ENCODE peak calls at places on chromosomes 4 and X, in four cellular contexts. D, A, G and X are unnamed samples.

GRCh38 chr4:173014113-173014558 is 154.5 kb upstream of the GALNT7 start:
- DNase-seq in D (no peak), A (peak; percentile 90), G (peak; percentile 68), X (peak; percentile 39)

GRCh38 chr4:114286275-114286674 is 306.8 kb upstream of the ARSJ start:
- DNase-seq in D (no peak), A (no peak), G (no peak), X (no peak)

GRCh38 chrX:103384672-103385071 is 8.3 kb downstream of the BEX3 start:
- DNase-seq in D (no peak), A (no peak), G (no peak), X (no peak)

GRCh38 chr4:25568788-25569231 is 86.8 kb upstream of the SLC34A2 start:
- DNase-seq in D (peak; percentile 36), A (peak; percentile 66), G (no peak), X (no peak)

GRCh38 chrX:117376460-117376859 is 740.1 kb downstream of the KLHL13 start:
- DNase-seq in D (no peak), A (no peak), G (peak; percentile 20), X (peak; percentile 46)

GRCh38 chr4:183362036-183362435 is 39.8 kb upstream of the CLDN24 start:
- DNase-seq in D (no peak), A (no peak), G (no peak), X (no peak)

GRCh38 chr4:105280338-105280809 is 133.7 kb downstream of the TET2 start:
- DNase-seq in D (no peak), A (no peak), G (peak; percentile 70), X (peak; percentile 10)

GRCh38 chr4:27666943-27667342 is 806.3 kb downstream of the STIM2 start:
- DNase-seq in D (no peak), A (peak; percentile 57), G (peak; percentile 3), X (no peak)

GRCh38 chrX:152428089-152428488 is 23.0 kb downstream of the GABRA3 start:
- DNase-seq in D (no peak), A (peak; percentile 43), G (peak; percentile 1), X (no peak)

GRCh38 chr4:82890913-82891727 is at the start of gene SEC31A:
- DNase-seq in D (peak; percentile 98), A (peak; percentile 99), G (peak; percentile 95), X (peak; percentile 86)

GRCh38 chr4:82885410-82885809 is 5.5 kb downstream of the SEC31A start:
- DNase-seq in D (no peak), A (no peak), G (no peak), X (no peak)

GRCh38 chr4:82890602-82890912 is 396 bp downstream of the SEC31A start:
- DNase-seq in D (no peak), A (no peak), G (no peak), X (no peak)

GRCh38 chr4:82889287-82889686 is 1.7 kb downstream of the SEC31A start:
- DNase-seq in D (no peak), A (no peak), G (no peak), X (no peak)

DNA sequence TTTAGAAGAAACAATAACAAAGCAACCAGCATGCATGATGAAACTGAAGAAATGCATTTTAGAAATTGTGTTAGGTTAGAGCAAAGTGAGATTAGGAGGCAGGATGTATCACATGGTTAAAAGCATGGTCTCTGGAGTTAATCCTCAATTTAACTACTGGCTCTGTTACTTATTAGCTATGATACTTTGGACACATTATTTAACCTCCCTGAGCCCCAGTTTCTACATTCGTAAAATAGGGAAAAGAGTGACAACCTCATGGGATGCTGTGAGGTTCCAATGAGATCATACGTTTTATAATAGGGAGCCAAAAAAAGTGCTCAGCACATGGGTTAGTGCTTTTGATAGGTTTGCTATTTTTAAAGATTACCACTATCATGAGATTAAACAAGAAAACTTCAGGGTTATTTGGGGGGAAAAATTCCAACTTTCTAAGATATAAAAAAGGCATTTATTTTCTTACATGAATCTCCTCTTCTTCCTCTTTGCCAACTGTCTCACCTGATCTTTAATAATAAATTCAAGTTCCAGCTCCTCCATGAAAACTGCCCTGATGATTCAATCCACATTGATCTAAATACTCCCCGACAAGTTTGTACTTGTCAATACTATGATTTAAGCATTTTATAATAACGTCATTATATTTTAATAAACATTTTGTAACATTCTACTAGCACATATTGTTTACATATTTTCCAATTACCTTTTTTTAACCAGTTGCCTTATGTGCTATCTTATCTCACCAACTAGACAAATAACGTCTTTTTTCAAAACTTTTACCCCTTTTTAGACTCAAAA is 4.6 kb downstream of the SEC31A start:
- DNase-seq in D (no peak), A (no peak), G (peak; percentile 66), X (no peak)
- H3K27ac ChIP-seq in D (peak overlapping the region; percentile 1), A (no peak overlapping the region), G (peak overlapping the region; percentile 91), X (no peak overlapping the region)

DNA sequence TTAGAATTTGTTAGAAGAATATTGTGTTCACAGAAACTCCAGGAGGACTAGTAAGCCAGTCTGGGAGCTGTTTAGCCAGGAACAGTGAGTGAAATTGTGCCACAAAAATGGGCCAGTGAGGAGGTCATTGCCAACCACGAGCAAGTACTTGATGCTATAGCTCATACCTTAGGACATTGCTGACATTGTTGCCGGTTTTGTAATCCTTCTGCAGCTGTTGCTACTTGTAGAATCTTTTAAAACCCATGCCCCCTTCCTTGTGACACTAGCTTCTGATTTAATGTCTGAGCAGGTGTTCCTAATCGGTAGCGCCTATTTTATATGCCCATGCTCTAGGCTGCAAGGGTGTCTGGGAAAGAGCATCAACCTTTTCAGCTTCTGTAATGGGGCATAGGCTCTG is 2.5 kb downstream of the POLA1 start:
- DNase-seq in D (no peak), A (no peak), G (no peak), X (no peak)
- TF ChIP-seq CTCF in D (no peak), A (no peak), G (no peak), X (no peak)

GRCh38 chr4:6222761-6223292 is 22.5 kb upstream of the JAKMIP1 start:
- DNase-seq in D (no peak), A (peak; percentile 94), G (peak; percentile 6), X (no peak)
- H3K27ac ChIP-seq in D (no peak overlapping the region), A (no peak overlapping the region), G (no peak overlapping the region), X (no peak overlapping the region)

GRCh38 chrX:16474511-16474910 is 175.4 kb upstream of the S100G start:
- DNase-seq in D (no peak), A (no peak), G (no peak), X (no peak)

GRCh38 chrX:16472345-16472744 is 177.6 kb upstream of the S100G start:
- DNase-seq in D (no peak), A (no peak), G (no peak), X (no peak)

GRCh38 chrX:16465081-16465876 is 184.7 kb upstream of the S100G start:
- DNase-seq in D (no peak), A (no peak), G (peak; percentile 19), X (no peak)

GRCh38 chrX:16466640-16467432 is 183.1 kb upstream of the S100G start:
- DNase-seq in D (no peak), A (no peak), G (peak; percentile 84), X (peak; percentile 38)

DNA sequence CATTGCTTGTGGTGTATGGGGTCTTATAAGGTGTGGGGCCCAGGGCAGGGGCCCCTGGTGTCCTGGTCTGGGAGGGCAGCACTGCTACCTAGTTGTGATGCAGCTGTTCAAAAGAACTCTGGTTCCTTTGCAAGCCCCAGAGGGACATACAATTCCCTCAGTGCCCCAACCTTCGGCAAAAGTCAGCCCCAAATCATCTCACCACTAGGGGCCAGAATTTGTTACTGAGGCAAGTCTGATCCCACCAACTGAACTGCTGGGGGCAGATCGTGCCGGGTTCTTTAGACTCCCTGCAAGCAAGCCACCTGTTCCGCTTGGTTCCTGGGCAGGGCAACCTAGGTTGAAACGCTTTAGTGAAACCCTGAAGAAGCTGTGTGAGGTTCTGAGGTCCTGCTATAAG is 180.1 kb upstream of the S100G start:
- DNase-seq in D (no peak), A (peak; percentile 74), G (no peak), X (no peak)
- TF ChIP-seq CTCF in D (no peak), A (peak; percentile 68), G (peak; percentile 30), X (no peak)

GRCh38 chr4:14879643-14880042 is 122.6 kb upstream of the CPEB2 start:
- DNase-seq in D (no peak), A (no peak), G (peak; percentile 42), X (peak; percentile 16)
- H3K27ac ChIP-seq in D (no peak overlapping the region), A (no peak overlapping the region), G (no peak overlapping the region), X (no peak overlapping the region)

GRCh38 chr4:13938299-13938698 is 310.8 kb upstream of the BOD1L1 start:
- DNase-seq in D (no peak), A (no peak), G (no peak), X (no peak)
- TF ChIP-seq CTCF in D (no peak), A (peak; percentile 62), G (no peak), X (no peak)